ENCODE peak calls at places on chromosomes 16 and 17, in four cellular contexts. One of them, this sample, is unnamed.
A peak's percentile ranks its signal among the peaks of the same experiment; 100 is the strongest.

GRCh38 chr17:58336456-58337094 is 8.0 kb upstream of the TSPOAP1 start:
- DNase-seq in RWPE1: no peak
- DNase-seq in activated CD8-positive, alpha-beta T cell treated with anti-CD3 and anti-CD28 coated beads, Interleukin-2, amount 10 ng/mL, durations not matched to agents 7 days and 5 days: peak; percentile 50
- DNase-seq in amniotic epithelial cell: no peak
- DNase-seq in this sample: no peak

GRCh38 chr16:17561056-17561455 is 90.3 kb upstream of the XYLT1 start:
- DNase-seq in activated CD8-positive, alpha-beta T cell treated with anti-CD3 and anti-CD28 coated beads, Interleukin-2, amount 10 ng/mL, durations not matched to agents 7 days and 5 days: no peak
- DNase-seq in amniotic epithelial cell: no peak
- DNase-seq in RWPE1: no peak
- DNase-seq in this sample: no peak

GRCh38 chr16:35573407-35573806 is 2114.0 kb downstream of the TP53TG3F start:
- DNase-seq in activated CD8-positive, alpha-beta T cell treated with anti-CD3 and anti-CD28 coated beads, Interleukin-2, amount 10 ng/mL, durations not matched to agents 7 days and 5 days: no peak
- DNase-seq in RWPE1: no peak
- DNase-seq in amniotic epithelial cell: no peak
- DNase-seq in this sample: no peak

GRCh38 chr16:73040136-73040535 is 7.8 kb downstream of the ZFHX3 start:
- DNase-seq in RWPE1: no peak
- DNase-seq in amniotic epithelial cell: no peak
- DNase-seq in activated CD8-positive, alpha-beta T cell treated with anti-CD3 and anti-CD28 coated beads, Interleukin-2, amount 10 ng/mL, durations not matched to agents 7 days and 5 days: no peak
- DNase-seq in this sample: no peak

GRCh38 chr17:41530062-41531048 is 2.2 kb upstream of the KRT19 start:
- DNase-seq in RWPE1: peak; percentile 51
- DNase-seq in amniotic epithelial cell: peak; percentile 99
- DNase-seq in activated CD8-positive, alpha-beta T cell treated with anti-CD3 and anti-CD28 coated beads, Interleukin-2, amount 10 ng/mL, durations not matched to agents 7 days and 5 days: no peak
- DNase-seq in this sample: peak; percentile 96

GRCh38 chr16:84042879-84043485 is 387 bp upstream of the SLC38A8 start:
- DNase-seq in amniotic epithelial cell: no peak
- DNase-seq in RWPE1: no peak
- DNase-seq in activated CD8-positive, alpha-beta T cell treated with anti-CD3 and anti-CD28 coated beads, Interleukin-2, amount 10 ng/mL, durations not matched to agents 7 days and 5 days: no peak
- DNase-seq in this sample: no peak

GRCh38 chr16:15996432-15997109 is 47.2 kb downstream of the ABCC1 start:
- DNase-seq in amniotic epithelial cell: peak; percentile 89
- DNase-seq in activated CD8-positive, alpha-beta T cell treated with anti-CD3 and anti-CD28 coated beads, Interleukin-2, amount 10 ng/mL, durations not matched to agents 7 days and 5 days: no peak
- DNase-seq in RWPE1: peak; percentile 68
- DNase-seq in this sample: peak; percentile 91

GRCh38 chr16:9151597-9151996 is 60.2 kb downstream of the HAPSTR1 start:
- DNase-seq in RWPE1: no peak
- DNase-seq in amniotic epithelial cell: peak; percentile 44
- DNase-seq in activated CD8-positive, alpha-beta T cell treated with anti-CD3 and anti-CD28 coated beads, Interleukin-2, amount 10 ng/mL, durations not matched to agents 7 days and 5 days: no peak
- DNase-seq in this sample: peak; percentile 58

GRCh38 chr16:80806957-80807356 is 2.6 kb upstream of the CDYL2 start:
- DNase-seq in RWPE1: peak; percentile 49
- DNase-seq in amniotic epithelial cell: peak; percentile 9
- DNase-seq in activated CD8-positive, alpha-beta T cell treated with anti-CD3 and anti-CD28 coated beads, Interleukin-2, amount 10 ng/mL, durations not matched to agents 7 days and 5 days: peak; percentile 67
- DNase-seq in this sample: peak; percentile 74

GRCh38 chr17:8120520-8121443 is 2.5 kb upstream of the ALOXE3 start:
- DNase-seq in amniotic epithelial cell: peak; percentile 58
- DNase-seq in RWPE1: peak; percentile 83
- DNase-seq in activated CD8-positive, alpha-beta T cell treated with anti-CD3 and anti-CD28 coated beads, Interleukin-2, amount 10 ng/mL, durations not matched to agents 7 days and 5 days: peak; percentile 83
- DNase-seq in this sample: peak; percentile 67

GRCh38 chr17:77323413-77324171 is 182.8 kb downstream of the SEC14L1 start:
- DNase-seq in RWPE1: no peak
- DNase-seq in amniotic epithelial cell: peak; percentile 70
- DNase-seq in activated CD8-positive, alpha-beta T cell treated with anti-CD3 and anti-CD28 coated beads, Interleukin-2, amount 10 ng/mL, durations not matched to agents 7 days and 5 days: peak; percentile 39
- DNase-seq in this sample: peak; percentile 78

GRCh38 chr17:58822148-58823050 is 66.7 kb downstream of the PPM1E start:
- DNase-seq in amniotic epithelial cell: no peak
- DNase-seq in activated CD8-positive, alpha-beta T cell treated with anti-CD3 and anti-CD28 coated beads, Interleukin-2, amount 10 ng/mL, durations not matched to agents 7 days and 5 days: no peak
- DNase-seq in RWPE1: no peak
- DNase-seq in this sample: no peak

GRCh38 chr16:1991135-1991551 is 1.4 kb downstream of the SYNGR3 start:
- DNase-seq in RWPE1: no peak
- DNase-seq in activated CD8-positive, alpha-beta T cell treated with anti-CD3 and anti-CD28 coated beads, Interleukin-2, amount 10 ng/mL, durations not matched to agents 7 days and 5 days: peak; percentile 70
- DNase-seq in amniotic epithelial cell: no peak
- DNase-seq in this sample: no peak

GRCh38 chr17:50586421-50587247 is 26.1 kb downstream of the CACNA1G start:
- DNase-seq in activated CD8-positive, alpha-beta T cell treated with anti-CD3 and anti-CD28 coated beads, Interleukin-2, amount 10 ng/mL, durations not matched to agents 7 days and 5 days: no peak
- DNase-seq in amniotic epithelial cell: no peak
- DNase-seq in RWPE1: no peak
- DNase-seq in this sample: no peak

GRCh38 chr17:79041041-79041570 is 17.1 kb downstream of the C1QTNF1 start:
- DNase-seq in activated CD8-positive, alpha-beta T cell treated with anti-CD3 and anti-CD28 coated beads, Interleukin-2, amount 10 ng/mL, durations not matched to agents 7 days and 5 days: no peak
- DNase-seq in amniotic epithelial cell: no peak
- DNase-seq in RWPE1: no peak
- DNase-seq in this sample: no peak

GRCh38 chr16:51327001-51327400 is 175.9 kb upstream of the SALL1 start:
- DNase-seq in amniotic epithelial cell: peak; percentile 69
- DNase-seq in RWPE1: peak; percentile 34
- DNase-seq in activated CD8-positive, alpha-beta T cell treated with anti-CD3 and anti-CD28 coated beads, Interleukin-2, amount 10 ng/mL, durations not matched to agents 7 days and 5 days: no peak
- DNase-seq in this sample: peak; percentile 46

GRCh38 chr17:79191270-79191934 is 116.8 kb downstream of the ENGASE start:
- DNase-seq in activated CD8-positive, alpha-beta T cell treated with anti-CD3 and anti-CD28 coated beads, Interleukin-2, amount 10 ng/mL, durations not matched to agents 7 days and 5 days: no peak
- DNase-seq in amniotic epithelial cell: no peak
- DNase-seq in RWPE1: no peak
- DNase-seq in this sample: no peak

GRCh38 chr17:43952351-43952723 is 1.4 kb downstream of the PYY start:
- DNase-seq in amniotic epithelial cell: peak; percentile 9
- DNase-seq in activated CD8-positive, alpha-beta T cell treated with anti-CD3 and anti-CD28 coated beads, Interleukin-2, amount 10 ng/mL, durations not matched to agents 7 days and 5 days: no peak
- DNase-seq in RWPE1: no peak
- DNase-seq in this sample: no peak

GRCh38 chr16:22126037-22126558 is 33.8 kb downstream of the VWA3A start:
- DNase-seq in activated CD8-positive, alpha-beta T cell treated with anti-CD3 and anti-CD28 coated beads, Interleukin-2, amount 10 ng/mL, durations not matched to agents 7 days and 5 days: no peak
- DNase-seq in amniotic epithelial cell: no peak
- DNase-seq in RWPE1: no peak
- DNase-seq in this sample: peak; percentile 10

GRCh38 chr16:56824335-56824734 is 40.7 kb upstream of the SLC12A3 start:
- DNase-seq in amniotic epithelial cell: no peak
- DNase-seq in activated CD8-positive, alpha-beta T cell treated with anti-CD3 and anti-CD28 coated beads, Interleukin-2, amount 10 ng/mL, durations not matched to agents 7 days and 5 days: no peak
- DNase-seq in RWPE1: no peak
- DNase-seq in this sample: no peak

GRCh38 chr17:69609495-69610315 is 195.2 kb downstream of the MAP2K6 start:
- DNase-seq in RWPE1: peak; percentile 20
- DNase-seq in activated CD8-positive, alpha-beta T cell treated with anti-CD3 and anti-CD28 coated beads, Interleukin-2, amount 10 ng/mL, durations not matched to agents 7 days and 5 days: no peak
- DNase-seq in amniotic epithelial cell: peak; percentile 44
- DNase-seq in this sample: peak; percentile 60

GRCh38 chr16:50010212-50010611 is 14.8 kb upstream of the CNEP1R1 start:
- DNase-seq in amniotic epithelial cell: no peak
- DNase-seq in RWPE1: no peak
- DNase-seq in activated CD8-positive, alpha-beta T cell treated with anti-CD3 and anti-CD28 coated beads, Interleukin-2, amount 10 ng/mL, durations not matched to agents 7 days and 5 days: no peak
- DNase-seq in this sample: no peak

GRCh38 chr17:55158439-55158838 is 106.3 kb upstream of the HLF start:
- DNase-seq in RWPE1: no peak
- DNase-seq in activated CD8-positive, alpha-beta T cell treated with anti-CD3 and anti-CD28 coated beads, Interleukin-2, amount 10 ng/mL, durations not matched to agents 7 days and 5 days: no peak
- DNase-seq in amniotic epithelial cell: no peak
- DNase-seq in this sample: peak; percentile 31

GRCh38 chr17:62819511-62820221 is 11.6 kb upstream of the MARCHF10 start:
- DNase-seq in RWPE1: peak; percentile 92
- DNase-seq in activated CD8-positive, alpha-beta T cell treated with anti-CD3 and anti-CD28 coated beads, Interleukin-2, amount 10 ng/mL, durations not matched to agents 7 days and 5 days: no peak
- DNase-seq in amniotic epithelial cell: peak; percentile 99
- DNase-seq in this sample: peak; percentile 100

GRCh38 chr16:66690106-66690847 is 6.3 kb downstream of the CMTM4 start:
- DNase-seq in activated CD8-positive, alpha-beta T cell treated with anti-CD3 and anti-CD28 coated beads, Interleukin-2, amount 10 ng/mL, durations not matched to agents 7 days and 5 days: no peak
- DNase-seq in RWPE1: no peak
- DNase-seq in amniotic epithelial cell: no peak
- DNase-seq in this sample: no peak

GRCh38 chr16:6428861-6429260 is 903.8 kb upstream of the RBFOX1 start:
- DNase-seq in activated CD8-positive, alpha-beta T cell treated with anti-CD3 and anti-CD28 coated beads, Interleukin-2, amount 10 ng/mL, durations not matched to agents 7 days and 5 days: no peak
- DNase-seq in amniotic epithelial cell: no peak
- DNase-seq in RWPE1: no peak
- DNase-seq in this sample: no peak

GRCh38 chr17:35748323-35748960 is 4.6 kb downstream of the GAS2L2 start:
- DNase-seq in activated CD8-positive, alpha-beta T cell treated with anti-CD3 and anti-CD28 coated beads, Interleukin-2, amount 10 ng/mL, durations not matched to agents 7 days and 5 days: no peak
- DNase-seq in amniotic epithelial cell: no peak
- DNase-seq in RWPE1: peak; percentile 41
- DNase-seq in this sample: no peak

GRCh38 chr17:41687828-41688640 is 651 bp upstream of the EIF1 start:
- DNase-seq in amniotic epithelial cell: peak; percentile 21
- DNase-seq in activated CD8-positive, alpha-beta T cell treated with anti-CD3 and anti-CD28 coated beads, Interleukin-2, amount 10 ng/mL, durations not matched to agents 7 days and 5 days: peak; percentile 78
- DNase-seq in RWPE1: peak; percentile 37
- DNase-seq in this sample: peak; percentile 26

GRCh38 chr17:13031718-13032350 is 14.0 kb upstream of the ELAC2 start:
- DNase-seq in amniotic epithelial cell: peak; percentile 23
- DNase-seq in activated CD8-positive, alpha-beta T cell treated with anti-CD3 and anti-CD28 coated beads, Interleukin-2, amount 10 ng/mL, durations not matched to agents 7 days and 5 days: peak; percentile 66
- DNase-seq in RWPE1: peak; percentile 49
- DNase-seq in this sample: peak; percentile 22

GRCh38 chr17:82097187-82097918 is 683 bp downstream of the FASN start:
- DNase-seq in activated CD8-positive, alpha-beta T cell treated with anti-CD3 and anti-CD28 coated beads, Interleukin-2, amount 10 ng/mL, durations not matched to agents 7 days and 5 days: peak; percentile 45
- DNase-seq in RWPE1: no peak
- DNase-seq in amniotic epithelial cell: peak; percentile 60
- DNase-seq in this sample: peak; percentile 82

GRCh38 chr16:67936876-67937605 is 391 bp upstream of the PSMB10 start:
- DNase-seq in RWPE1: no peak
- DNase-seq in activated CD8-positive, alpha-beta T cell treated with anti-CD3 and anti-CD28 coated beads, Interleukin-2, amount 10 ng/mL, durations not matched to agents 7 days and 5 days: peak; percentile 93
- DNase-seq in amniotic epithelial cell: no peak
- DNase-seq in this sample: no peak

GRCh38 chr17:77382966-77383612 is 242.3 kb downstream of the SEC14L1 start:
- DNase-seq in amniotic epithelial cell: peak; percentile 68
- DNase-seq in activated CD8-positive, alpha-beta T cell treated with anti-CD3 and anti-CD28 coated beads, Interleukin-2, amount 10 ng/mL, durations not matched to agents 7 days and 5 days: no peak
- DNase-seq in RWPE1: no peak
- DNase-seq in this sample: no peak

GRCh38 chr17:35448214-35448898 is at the start of gene SLFN13:
- DNase-seq in amniotic epithelial cell: peak; percentile 66
- DNase-seq in RWPE1: peak; percentile 81
- DNase-seq in activated CD8-positive, alpha-beta T cell treated with anti-CD3 and anti-CD28 coated beads, Interleukin-2, amount 10 ng/mL, durations not matched to agents 7 days and 5 days: peak; percentile 91
- DNase-seq in this sample: peak; percentile 79

GRCh38 chr16:23504076-23504452 is 6.2 kb downstream of the GGA2 start:
- DNase-seq in amniotic epithelial cell: peak; percentile 82
- DNase-seq in RWPE1: peak; percentile 22
- DNase-seq in activated CD8-positive, alpha-beta T cell treated with anti-CD3 and anti-CD28 coated beads, Interleukin-2, amount 10 ng/mL, durations not matched to agents 7 days and 5 days: no peak
- DNase-seq in this sample: peak; percentile 76